ENCODE peak calls at places on chromosomes 12 and 14, in ten cellular contexts. One of them, this sample, is unnamed.

GRCh38 chr12:106585862-106586534 is 3.2 kb downstream of the RFX4 start:
- DNase-seq in chondrocyte: no peak
- DNase-seq in tibial nerve: no peak
- DNase-seq in esophagus muscularis mucosa: peak
- DNase-seq in T-helper 1 cell: no peak
- DNase-seq in NCI-H774: peak
- DNase-seq in ELR: no peak
- DNase-seq in sciatic nerve: no peak
- DNase-seq in NCI-H2081: peak
- DNase-seq in HT-29: no peak
- DNase-seq in this sample: no peak

GRCh38 chr14:23405096-23405495 is 3.0 kb downstream of the MYH6 start:
- DNase-seq in chondrocyte: no peak
- DNase-seq in tibial nerve: no peak
- DNase-seq in esophagus muscularis mucosa: no peak
- DNase-seq in T-helper 1 cell: no peak
- DNase-seq in NCI-H774: no peak
- DNase-seq in ELR: no peak
- DNase-seq in sciatic nerve: no peak
- DNase-seq in NCI-H2081: no peak
- DNase-seq in HT-29: no peak
- DNase-seq in this sample: no peak

GRCh38 chr12:80175307-80175930 is 76.1 kb downstream of the OTOGL start:
- DNase-seq in chondrocyte: no peak
- DNase-seq in tibial nerve: no peak
- DNase-seq in esophagus muscularis mucosa: no peak
- DNase-seq in T-helper 1 cell: no peak
- DNase-seq in NCI-H774: no peak
- DNase-seq in ELR: no peak
- DNase-seq in sciatic nerve: no peak
- DNase-seq in NCI-H2081: no peak
- DNase-seq in HT-29: no peak
- DNase-seq in this sample: no peak

GRCh38 chr12:90327783-90328743 is 619.4 kb upstream of the ATP2B1 start:
- DNase-seq in chondrocyte: no peak
- DNase-seq in tibial nerve: no peak
- DNase-seq in esophagus muscularis mucosa: no peak
- DNase-seq in T-helper 1 cell: no peak
- DNase-seq in NCI-H774: no peak
- DNase-seq in ELR: no peak
- DNase-seq in sciatic nerve: no peak
- DNase-seq in NCI-H2081: no peak
- DNase-seq in HT-29: no peak
- DNase-seq in this sample: no peak

GRCh38 chr12:75891072-75891471 is 140.5 kb downstream of the PHLDA1 start:
- DNase-seq in chondrocyte: no peak
- DNase-seq in tibial nerve: no peak
- DNase-seq in esophagus muscularis mucosa: no peak
- DNase-seq in T-helper 1 cell: no peak
- DNase-seq in NCI-H774: no peak
- DNase-seq in ELR: no peak
- DNase-seq in sciatic nerve: no peak
- DNase-seq in NCI-H2081: no peak
- DNase-seq in HT-29: peak
- DNase-seq in this sample: no peak

GRCh38 chr12:71551529-71551928 is 111.9 kb downstream of the LGR5 start:
- DNase-seq in chondrocyte: no peak
- DNase-seq in tibial nerve: no peak
- DNase-seq in esophagus muscularis mucosa: no peak
- DNase-seq in T-helper 1 cell: no peak
- DNase-seq in NCI-H774: no peak
- DNase-seq in ELR: peak
- DNase-seq in sciatic nerve: no peak
- DNase-seq in NCI-H2081: peak
- DNase-seq in HT-29: peak
- DNase-seq in this sample: no peak

GRCh38 chr12:3718100-3718499 is 34.8 kb downstream of the CRACR2A start:
- DNase-seq in chondrocyte: no peak
- DNase-seq in tibial nerve: no peak
- DNase-seq in esophagus muscularis mucosa: peak
- DNase-seq in T-helper 1 cell: no peak
- DNase-seq in NCI-H774: no peak
- DNase-seq in ELR: no peak
- DNase-seq in sciatic nerve: no peak
- DNase-seq in NCI-H2081: no peak
- DNase-seq in HT-29: no peak
- DNase-seq in this sample: no peak

GRCh38 chr14:73452341-73453191 is 5.8 kb downstream of the NUMB start:
- DNase-seq in chondrocyte: no peak
- DNase-seq in tibial nerve: no peak
- DNase-seq in esophagus muscularis mucosa: no peak
- DNase-seq in T-helper 1 cell: no peak
- DNase-seq in NCI-H774: no peak
- DNase-seq in ELR: peak
- DNase-seq in sciatic nerve: no peak
- DNase-seq in NCI-H2081: no peak
- DNase-seq in HT-29: no peak
- DNase-seq in this sample: no peak

GRCh38 chr14:55514819-55515470 is 65.1 kb upstream of the KTN1 start:
- DNase-seq in chondrocyte: no peak
- DNase-seq in tibial nerve: peak
- DNase-seq in esophagus muscularis mucosa: no peak
- DNase-seq in T-helper 1 cell: no peak
- DNase-seq in NCI-H774: no peak
- DNase-seq in ELR: peak
- DNase-seq in sciatic nerve: no peak
- DNase-seq in NCI-H2081: no peak
- DNase-seq in HT-29: no peak
- DNase-seq in this sample: no peak

GRCh38 chr12:20653871-20654270 is 41.3 kb upstream of the SLCO1C1 start:
- DNase-seq in chondrocyte: no peak
- DNase-seq in tibial nerve: no peak
- DNase-seq in esophagus muscularis mucosa: no peak
- DNase-seq in T-helper 1 cell: no peak
- DNase-seq in NCI-H774: no peak
- DNase-seq in ELR: peak
- DNase-seq in sciatic nerve: no peak
- DNase-seq in NCI-H2081: no peak
- DNase-seq in HT-29: no peak
- DNase-seq in this sample: no peak

GRCh38 chr12:72011374-72011773 is 72.7 kb downstream of the TPH2 start:
- DNase-seq in chondrocyte: no peak
- DNase-seq in tibial nerve: no peak
- DNase-seq in esophagus muscularis mucosa: no peak
- DNase-seq in T-helper 1 cell: no peak
- DNase-seq in NCI-H774: no peak
- DNase-seq in ELR: no peak
- DNase-seq in sciatic nerve: no peak
- DNase-seq in NCI-H2081: no peak
- DNase-seq in HT-29: no peak
- DNase-seq in this sample: no peak

GRCh38 chr12:70028918-70029317 is 203.9 kb downstream of the MYRFL start:
- DNase-seq in chondrocyte: no peak
- DNase-seq in tibial nerve: no peak
- DNase-seq in esophagus muscularis mucosa: no peak
- DNase-seq in T-helper 1 cell: no peak
- DNase-seq in NCI-H774: no peak
- DNase-seq in ELR: no peak
- DNase-seq in sciatic nerve: no peak
- DNase-seq in NCI-H2081: no peak
- DNase-seq in HT-29: no peak
- DNase-seq in this sample: no peak

GRCh38 chr14:74394549-74394948 is 31.5 kb downstream of the SYNDIG1L start:
- DNase-seq in chondrocyte: no peak
- DNase-seq in tibial nerve: no peak
- DNase-seq in esophagus muscularis mucosa: no peak
- DNase-seq in T-helper 1 cell: no peak
- DNase-seq in NCI-H774: no peak
- DNase-seq in ELR: no peak
- DNase-seq in sciatic nerve: no peak
- DNase-seq in NCI-H2081: no peak
- DNase-seq in HT-29: no peak
- DNase-seq in this sample: no peak

GRCh38 chr12:27733052-27733656 is 22.5 kb downstream of the MRPS35 start:
- DNase-seq in chondrocyte: no peak
- DNase-seq in tibial nerve: peak
- DNase-seq in esophagus muscularis mucosa: no peak
- DNase-seq in T-helper 1 cell: no peak
- DNase-seq in NCI-H774: no peak
- DNase-seq in ELR: peak
- DNase-seq in sciatic nerve: no peak
- DNase-seq in NCI-H2081: peak
- DNase-seq in HT-29: peak
- DNase-seq in this sample: no peak

GRCh38 chr12:55188974-55189556 is 31.8 kb upstream of the OR10A7 start:
- DNase-seq in chondrocyte: no peak
- DNase-seq in tibial nerve: peak
- DNase-seq in esophagus muscularis mucosa: no peak
- DNase-seq in T-helper 1 cell: no peak
- DNase-seq in NCI-H774: peak
- DNase-seq in ELR: peak
- DNase-seq in sciatic nerve: no peak
- DNase-seq in NCI-H2081: peak
- DNase-seq in HT-29: peak
- DNase-seq in this sample: no peak

GRCh38 chr12:110983811-110984210 is 63.4 kb upstream of the MYL2 start:
- DNase-seq in chondrocyte: no peak
- DNase-seq in tibial nerve: no peak
- DNase-seq in esophagus muscularis mucosa: no peak
- DNase-seq in T-helper 1 cell: no peak
- DNase-seq in NCI-H774: no peak
- DNase-seq in ELR: no peak
- DNase-seq in sciatic nerve: no peak
- DNase-seq in NCI-H2081: no peak
- DNase-seq in HT-29: no peak
- DNase-seq in this sample: no peak

GRCh38 chr12:12885060-12885792 is 6.1 kb upstream of the GPRC5A start:
- DNase-seq in chondrocyte: no peak
- DNase-seq in tibial nerve: no peak
- DNase-seq in esophagus muscularis mucosa: no peak
- DNase-seq in T-helper 1 cell: no peak
- DNase-seq in NCI-H774: no peak
- DNase-seq in ELR: no peak
- DNase-seq in sciatic nerve: no peak
- DNase-seq in NCI-H2081: no peak
- DNase-seq in HT-29: no peak
- DNase-seq in this sample: no peak

GRCh38 chr14:79581912-79582576 is 629.3 kb downstream of the DIO2 start:
- DNase-seq in chondrocyte: no peak
- DNase-seq in tibial nerve: no peak
- DNase-seq in esophagus muscularis mucosa: no peak
- DNase-seq in T-helper 1 cell: no peak
- DNase-seq in NCI-H774: no peak
- DNase-seq in ELR: peak
- DNase-seq in sciatic nerve: no peak
- DNase-seq in NCI-H2081: no peak
- DNase-seq in HT-29: no peak
- DNase-seq in this sample: no peak

GRCh38 chr12:80553316-80553715 is 109.3 kb downstream of the PTPRQ start:
- DNase-seq in chondrocyte: no peak
- DNase-seq in tibial nerve: no peak
- DNase-seq in esophagus muscularis mucosa: no peak
- DNase-seq in T-helper 1 cell: no peak
- DNase-seq in NCI-H774: no peak
- DNase-seq in ELR: peak
- DNase-seq in sciatic nerve: no peak
- DNase-seq in NCI-H2081: no peak
- DNase-seq in HT-29: no peak
- DNase-seq in this sample: no peak

GRCh38 chr12:93344876-93345275 is 32.8 kb upstream of the NUDT4 start:
- DNase-seq in chondrocyte: no peak
- DNase-seq in tibial nerve: no peak
- DNase-seq in esophagus muscularis mucosa: no peak
- DNase-seq in T-helper 1 cell: no peak
- DNase-seq in NCI-H774: no peak
- DNase-seq in ELR: no peak
- DNase-seq in sciatic nerve: no peak
- DNase-seq in NCI-H2081: no peak
- DNase-seq in HT-29: no peak
- DNase-seq in this sample: no peak

GRCh38 chr12:19002192-19002591 is 127.3 kb upstream of the PLEKHA5 start:
- DNase-seq in chondrocyte: no peak
- DNase-seq in tibial nerve: no peak
- DNase-seq in esophagus muscularis mucosa: no peak
- DNase-seq in T-helper 1 cell: no peak
- DNase-seq in NCI-H774: no peak
- DNase-seq in ELR: no peak
- DNase-seq in sciatic nerve: no peak
- DNase-seq in NCI-H2081: no peak
- DNase-seq in HT-29: no peak
- DNase-seq in this sample: no peak

GRCh38 chr12:4274960-4275868 is 1.7 kb downstream of the CCND2 start:
- DNase-seq in chondrocyte: no peak
- DNase-seq in tibial nerve: no peak
- DNase-seq in esophagus muscularis mucosa: peak
- DNase-seq in T-helper 1 cell: no peak
- DNase-seq in NCI-H774: no peak
- DNase-seq in ELR: no peak
- DNase-seq in sciatic nerve: no peak
- DNase-seq in NCI-H2081: no peak
- DNase-seq in HT-29: no peak
- DNase-seq in this sample: peak

This sample was measured in vagina.